ENCODE peak calls at places on chromosomes 4 and X, in five cellular contexts. C is tibial artery, O is dorsolateral prefrontal cortex, P is spleen, Z is cardiac muscle cell. E is an unnamed sample.

GRCh38 chr4:24917076-24917856 is 4.4 kb upstream of the CCDC149 start:
- DNase-seq in Z (peak; percentile 29), P (no peak), C (no peak), O (no peak), E (no peak)

GRCh38 chrX:38260231-38260630 is 39.6 kb upstream of the SRPX start:
- DNase-seq in C (no peak), O (no peak), P (no peak), Z (peak; percentile 7), E (no peak)

GRCh38 chr4:8345946-8346814 is 76.6 kb downstream of the HTRA3 start:
- DNase-seq in Z (no peak), O (no peak), P (no peak), C (peak; percentile 60), E (peak; percentile 40)

GRCh38 chrX:11899091-11899490 is 141.1 kb downstream of the MSL3 start:
- DNase-seq in O (no peak), Z (no peak), P (no peak), C (no peak), E (no peak)

GRCh38 chr4:142824368-142824767 is 21.7 kb downstream of the INPP4B start:
- DNase-seq in C (no peak), P (no peak), Z (no peak), O (no peak), E (no peak)

GRCh38 chr4:127501103-127501502 is 131.7 kb upstream of the INTU start:
- DNase-seq in Z (no peak), P (no peak), O (no peak), C (no peak), E (no peak)

GRCh38 chr4:106238819-106239420 is 77.1 kb downstream of the TBCK start:
- DNase-seq in C (no peak), O (no peak), P (no peak), Z (peak; percentile 59), E (no peak)

GRCh38 chr4:108694423-108694822 is 44.0 kb downstream of the OSTC start:
- DNase-seq in P (no peak), Z (no peak), C (no peak), O (no peak), E (no peak)

GRCh38 chr4:185011408-185011807 is 6.9 kb upstream of the HELT start:
- DNase-seq in O (no peak), Z (peak; percentile 58), C (no peak), P (no peak), E (no peak)

GRCh38 chrX:14291626-14292025 is 237.7 kb upstream of the GLRA2 start:
- DNase-seq in C (no peak), P (no peak), Z (no peak), O (no peak), E (no peak)

GRCh38 chr4:85744950-85745349 is 270.0 kb downstream of the ARHGAP24 start:
- DNase-seq in P (no peak), C (no peak), Z (no peak), O (no peak), E (no peak)

GRCh38 chrX:153900806-153901752 is 3.4 kb upstream of the AVPR2 start:
- DNase-seq in C (peak; percentile 68), P (peak; percentile 87), Z (peak; percentile 46), O (no peak), E (peak; percentile 86)

GRCh38 chr4:116561717-116562116 is 523.7 kb downstream of the TRAM1L1 start:
- DNase-seq in O (no peak), P (no peak), Z (no peak), C (no peak), E (no peak)

GRCh38 chr4:38673109-38673978 is 9.3 kb downstream of the KLF3 start:
- DNase-seq in O (peak; percentile 16), Z (peak; percentile 25), C (peak; percentile 78), P (no peak), E (no peak)

GRCh38 chr4:24791043-24791442 is 4.3 kb upstream of the SOD3 start:
- DNase-seq in P (no peak), O (no peak), C (no peak), Z (no peak), E (no peak)

GRCh38 chr4:123856689-123857545 is 460.3 kb downstream of the SPRY1 start:
- DNase-seq in Z (peak; percentile 75), C (no peak), O (no peak), P (no peak), E (no peak)

GRCh38 chr4:141027421-141027820 is 105.8 kb downstream of the RNF150 start:
- DNase-seq in Z (peak; percentile 44), C (no peak), P (no peak), O (no peak), E (no peak)

GRCh38 chr4:117777721-117778120 is 256.6 kb upstream of the NDST3 start:
- DNase-seq in C (no peak), O (no peak), P (no peak), Z (no peak), E (no peak)

GRCh38 chrX:86369847-86370630 is 221.8 kb downstream of the DACH2 start:
- DNase-seq in O (no peak), Z (no peak), P (no peak), C (no peak), E (no peak)

GRCh38 chr4:181289203-181289602 is 954.0 kb upstream of the TENM3 start:
- DNase-seq in O (no peak), Z (peak; percentile 10), C (no peak), P (no peak), E (no peak)

GRCh38 chr4:53455766-53456165 is 78.3 kb downstream of the FIP1L1 start:
- DNase-seq in O (no peak), C (no peak), Z (no peak), P (no peak), E (no peak)

GRCh38 chr4:115871596-115871995 is 758.2 kb upstream of the NDST4 start:
- DNase-seq in C (no peak), Z (no peak), O (no peak), P (no peak), E (no peak)

GRCh38 chr4:38188631-38189101 is 228.5 kb downstream of the PTTG2 start:
- DNase-seq in Z (no peak), O (no peak), P (no peak), C (no peak), E (no peak)

GRCh38 chrX:104864296-104864695 is 298.3 kb downstream of the IL1RAPL2 start:
- DNase-seq in P (no peak), Z (no peak), C (no peak), O (no peak), E (no peak)

GRCh38 chrX:75061701-75062100 is 94.4 kb downstream of the ABCB7 start:
- DNase-seq in P (no peak), C (no peak), Z (peak; percentile 22), O (no peak), E (no peak)

GRCh38 chr4:96073446-96073845 is 233.6 kb downstream of the PDHA2 start:
- DNase-seq in C (no peak), Z (no peak), O (no peak), P (no peak), E (no peak)

GRCh38 chr4:7759221-7759620 is 180.4 kb downstream of the AFAP1 start:
- DNase-seq in O (no peak), C (no peak), Z (no peak), P (peak; percentile 70), E (no peak)

GRCh38 chrX:23902419-23902818 is 5.3 kb downstream of the APOO start:
- DNase-seq in O (no peak), Z (peak; percentile 67), P (no peak), C (no peak), E (no peak)

GRCh38 chr4:61336911-61337310 is 136.8 kb downstream of the ADGRL3 start:
- DNase-seq in Z (no peak), P (no peak), O (no peak), C (no peak), E (no peak)
- H3K27ac ChIP-seq in Z (no peak overlapping the region), P (no peak overlapping the region), O (no peak overlapping the region), C (no peak overlapping the region), E (no peak overlapping the region)

GRCh38 chrX:68665502-68665901 is 18.0 kb downstream of the STARD8 start:
- DNase-seq in C (no peak), Z (no peak), P (no peak), O (no peak), E (no peak)
- TF ChIP-seq CTCF in C (no peak), Z (peak; percentile 43), P (no peak), O (no peak), E (no peak)

GRCh38 chrX:71814123-71814912 is 51.2 kb downstream of the CXorf49B start:
- DNase-seq in P (peak; percentile 47), C (peak; percentile 21), Z (no peak), O (no peak), E (peak; percentile 39)

GRCh38 chrX:71809886-71810285 is 46.7 kb downstream of the CXorf49B start:
- DNase-seq in C (no peak), O (no peak), Z (no peak), P (no peak), E (no peak)

GRCh38 chrX:71815906-71816156 is 52.7 kb downstream of the CXorf49B start:
- DNase-seq in C (no peak), P (peak; percentile 34), Z (no peak), O (no peak), E (no peak)

DNA sequence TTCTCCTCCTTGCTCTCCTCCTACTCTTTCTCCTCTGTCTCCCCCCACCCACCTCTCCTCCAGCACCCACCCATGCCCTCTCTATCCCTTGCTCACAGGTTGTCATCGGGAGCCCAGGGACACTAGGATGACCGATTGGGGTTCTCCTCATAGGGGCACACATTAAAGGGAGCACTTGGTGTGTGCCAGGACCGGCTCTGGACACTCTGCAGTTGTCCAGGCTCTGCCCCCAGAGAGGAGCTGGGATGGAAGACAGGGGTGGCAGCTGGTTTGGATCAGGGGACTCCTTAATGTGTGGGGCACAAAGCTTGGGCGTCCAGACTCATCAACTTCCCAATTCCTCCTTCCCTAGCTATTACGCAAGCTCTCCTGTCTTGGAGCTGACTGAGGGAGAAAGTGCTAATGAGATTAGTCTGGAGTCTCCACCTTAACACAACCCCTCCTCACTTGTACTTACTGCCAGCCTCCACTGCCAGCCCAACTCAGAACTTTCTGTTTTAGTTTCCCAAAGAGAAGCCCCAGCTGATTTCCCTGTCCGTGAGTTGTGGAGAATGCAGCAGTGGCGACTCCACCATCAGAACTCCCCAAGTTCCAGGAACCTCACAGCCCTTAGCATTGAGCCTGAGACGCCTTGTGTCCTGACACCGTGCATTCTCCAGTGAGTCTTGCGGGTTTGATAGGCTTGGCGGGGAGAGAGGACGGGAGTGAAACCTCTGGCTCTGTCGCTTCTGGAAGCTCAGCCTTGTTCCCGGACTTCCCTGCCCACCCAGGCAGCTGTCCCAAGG is 52.2 kb downstream of the CXorf49B start:
- DNase-seq in P (peak; percentile 35), C (no peak), O (no peak), Z (no peak), E (no peak)
- H3K4me3 ChIP-seq in P (no peak overlapping the region), C (no peak overlapping the region), O (no peak overlapping the region), Z (no peak overlapping the region), E (no peak overlapping the region)

DNA sequence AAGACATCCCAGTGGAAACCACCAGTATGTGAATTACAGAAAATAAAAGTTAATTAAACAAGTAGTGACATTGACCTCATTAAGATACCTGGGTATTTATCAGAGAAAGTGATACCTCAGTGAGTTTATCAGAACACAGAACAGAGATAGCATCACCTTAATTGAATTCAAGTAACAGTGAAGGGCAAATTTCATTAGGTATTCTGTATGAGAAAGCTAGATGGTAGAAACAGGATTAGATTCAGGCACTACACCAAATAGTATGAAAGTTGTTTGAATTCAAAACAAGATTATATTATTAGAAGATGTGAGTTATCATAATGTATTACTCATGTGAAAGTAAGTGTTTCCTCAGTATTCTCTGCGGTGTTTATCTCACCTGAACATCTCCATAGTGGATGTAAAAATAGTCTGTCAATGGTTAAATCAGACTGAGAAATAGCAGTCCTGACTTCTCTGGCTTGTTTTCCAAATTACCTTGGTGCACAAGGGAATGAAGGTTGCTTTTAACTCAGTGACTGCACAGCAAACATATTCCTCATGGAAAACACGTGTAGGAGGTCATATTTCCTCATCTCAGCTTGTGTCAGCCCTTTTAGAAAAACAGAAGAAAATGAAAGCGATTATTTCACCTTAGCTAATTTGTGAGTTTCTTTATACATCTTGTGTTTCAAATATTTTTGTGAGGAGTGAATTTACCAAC is 79.9 kb upstream of the PCDH18 start:
- DNase-seq in O (no peak), P (no peak), C (no peak), Z (no peak), E (no peak)
- H3K27ac ChIP-seq in O (no peak overlapping the region), P (no peak overlapping the region), C (no peak overlapping the region), Z (no peak overlapping the region), E (no peak overlapping the region)

GRCh38 chr4:89704651-89705395 is 132.1 kb downstream of the SNCA start:
- DNase-seq in Z (no peak), O (no peak), P (no peak), C (no peak), E (no peak)
- TF ChIP-seq CTCF in Z (no peak), O (no peak), P (no peak), C (no peak), E (no peak)

E was measured in sigmoid colon.